ENCODE peak calls at places on chromosomes 16 and 17, in ten cellular contexts. W, P, T, Y, Q, C, Z, H, B and N are unnamed samples.

GRCh38 chr17:27293359-27293897 is 486 bp upstream of the WSB1 start:
- DNase-seq in C (no peak), P (no peak), Q (no peak), Y (no peak), B (no peak), Z (no peak), H (peak), T (peak), W (no peak), N (peak)

GRCh38 chr17:35254107-35254802 is 11.4 kb downstream of the SLFN5 start:
- DNase-seq in T (peak), H (peak), W (peak), Y (no peak), Z (no peak), Q (no peak), B (peak), P (peak), C (no peak), N (no peak)

GRCh38 chr16:50526796-50527195 is 21.4 kb upstream of the NKD1 start:
- DNase-seq in Z (no peak), Y (no peak), B (no peak), H (no peak), T (no peak), W (no peak), Q (no peak), P (peak), C (no peak), N (no peak)

GRCh38 chr17:50362661-50363060 is 10.3 kb downstream of the MRPL27 start:
- DNase-seq in T (no peak), P (peak), H (no peak), Q (no peak), C (no peak), B (no peak), Z (no peak), W (no peak), Y (no peak), N (no peak)

GRCh38 chr17:77471984-77472836 is 331.4 kb downstream of the SEC14L1 start:
- DNase-seq in P (no peak), T (peak), H (peak), Q (peak), Z (peak), Y (peak), C (no peak), W (no peak), B (no peak), N (no peak)

GRCh38 chr16:82470506-82471196 is 156.1 kb upstream of the CDH13 start:
- DNase-seq in Q (no peak), Y (no peak), H (no peak), T (no peak), W (no peak), Z (peak), B (no peak), C (no peak), P (no peak), N (no peak)

GRCh38 chr16:79217375-79218011 is 383.0 kb downstream of the MAF start:
- DNase-seq in H (no peak), B (no peak), T (no peak), Q (no peak), Z (no peak), Y (no peak), C (no peak), W (no peak), P (peak), N (no peak)

GRCh38 chr16:86467490-86467889 is 42.8 kb upstream of the FOXF1 start:
- DNase-seq in H (no peak), C (no peak), T (no peak), B (no peak), Q (no peak), Z (no peak), W (no peak), Y (no peak), P (no peak), N (no peak)

GRCh38 chr16:66881014-66881417 is 701 bp downstream of the PDP2 start:
- DNase-seq in Q (no peak), C (no peak), B (peak), W (no peak), Z (no peak), P (no peak), H (no peak), T (no peak), Y (no peak), N (no peak)

GRCh38 chr17:5694507-5694906 is 110.2 kb upstream of the NLRP1 start:
- DNase-seq in B (no peak), Q (no peak), H (no peak), P (no peak), Y (no peak), W (no peak), C (no peak), Z (no peak), T (no peak), N (no peak)

GRCh38 chr17:39999067-39999466 is 16.2 kb upstream of the CSF3 start:
- DNase-seq in H (no peak), Q (no peak), W (no peak), P (no peak), T (no peak), B (no peak), Y (no peak), Z (no peak), C (no peak), N (no peak)

GRCh38 chr16:89921699-89922476 is 1.3 kb upstream of the TUBB3 start:
- DNase-seq in Y (peak), W (peak), Q (peak), B (peak), Z (no peak), C (no peak), P (peak), T (peak), H (peak), N (no peak)

GRCh38 chr17:61538480-61538879 is 52.5 kb downstream of the NACA2 start:
- DNase-seq in C (no peak), Z (no peak), B (no peak), H (no peak), T (no peak), P (no peak), Y (no peak), W (no peak), Q (no peak), N (no peak)

GRCh38 chr17:68539536-68540469 is 27.6 kb downstream of the PRKAR1A start:
- DNase-seq in T (peak), P (no peak), H (peak), Q (peak), Y (no peak), C (no peak), Z (no peak), W (no peak), B (no peak), N (no peak)

GRCh38 chr17:63774141-63774981 is at the start of gene DDX42:
- DNase-seq in C (peak), P (peak), Y (peak), B (peak), Q (peak), Z (no peak), T (peak), H (peak), W (no peak), N (peak)

GRCh38 chr16:85462405-85463227 is 150.5 kb upstream of the GSE1 start:
- DNase-seq in Y (peak), P (no peak), B (no peak), T (peak), W (no peak), H (peak), Q (peak), Z (no peak), C (no peak), N (peak)

GRCh38 chr17:36854982-36855381 is 82.3 kb upstream of the LHX1 start:
- DNase-seq in B (no peak), Q (no peak), Y (no peak), P (no peak), Z (no peak), W (no peak), C (no peak), T (no peak), H (no peak), N (no peak)

GRCh38 chr17:31415640-31416502 is 24.4 kb downstream of the RAB11FIP4 start:
- DNase-seq in B (no peak), H (no peak), T (no peak), Y (no peak), C (no peak), P (no peak), Q (no peak), Z (no peak), W (no peak), N (no peak)

GRCh38 chr17:7992516-7992915 is 9.9 kb upstream of the GUCY2D start:
- DNase-seq in Q (no peak), Z (no peak), Y (no peak), B (peak), W (no peak), H (no peak), P (no peak), C (no peak), T (peak), N (no peak)

GRCh38 chr17:8163978-8164814 is 1.4 kb upstream of the VAMP2 start:
- DNase-seq in B (no peak), W (no peak), Y (peak), H (peak), Z (peak), P (peak), T (peak), C (no peak), Q (peak), N (peak)

GRCh38 chr17:76584427-76585047 is 1.1 kb downstream of the ST6GALNAC2 start:
- DNase-seq in B (no peak), W (no peak), T (no peak), Z (no peak), Y (no peak), C (no peak), P (no peak), H (no peak), Q (peak), N (no peak)

GRCh38 chr17:62950067-62950466 is 16.0 kb upstream of the TANC2 start:
- DNase-seq in H (peak), Q (no peak), W (no peak), B (no peak), T (peak), Z (no peak), C (no peak), P (no peak), Y (peak), N (no peak)